ENCODE peak calls at places on chromosomes 12 and 14, in nine cellular contexts. One of them, this sample, is unnamed.

GRCh38 chr12:1930816-1931597 is 12.6 kb upstream of the CACNA2D4 start:
- DNase-seq in glutamatergic neuron: no peak
- DNase-seq in AG10803: no peak
- DNase-seq in lung: no peak
- DNase-seq in left ventricle myocardium inferior: no peak
- DNase-seq in WTC11: no peak
- DNase-seq in nephron progenitor cell: no peak
- DNase-seq in GM12865: no peak
- DNase-seq in B cell: no peak
- DNase-seq in this sample: no peak

GRCh38 chr12:105100207-105100985 is 7.1 kb upstream of the WASHC4 start:
- DNase-seq in glutamatergic neuron: no peak
- DNase-seq in AG10803: peak
- DNase-seq in lung: no peak
- DNase-seq in left ventricle myocardium inferior: no peak
- DNase-seq in WTC11: no peak
- DNase-seq in nephron progenitor cell: no peak
- DNase-seq in GM12865: no peak
- DNase-seq in B cell: no peak
- DNase-seq in this sample: no peak

GRCh38 chr12:62744551-62744950 is 190.4 kb downstream of the PPM1H start:
- DNase-seq in glutamatergic neuron: no peak
- DNase-seq in AG10803: peak
- DNase-seq in lung: no peak
- DNase-seq in left ventricle myocardium inferior: no peak
- DNase-seq in WTC11: no peak
- DNase-seq in nephron progenitor cell: no peak
- DNase-seq in GM12865: peak
- DNase-seq in B cell: no peak
- DNase-seq in this sample: peak

GRCh38 chr12:104249017-104249416 is 33.4 kb downstream of the TXNRD1 start:
- DNase-seq in glutamatergic neuron: no peak
- DNase-seq in AG10803: no peak
- DNase-seq in lung: no peak
- DNase-seq in left ventricle myocardium inferior: no peak
- DNase-seq in WTC11: no peak
- DNase-seq in nephron progenitor cell: no peak
- DNase-seq in GM12865: no peak
- DNase-seq in B cell: no peak
- DNase-seq in this sample: no peak

GRCh38 chr12:47080725-47081502 is 1.2 kb upstream of the AMIGO2 start:
- DNase-seq in glutamatergic neuron: peak
- DNase-seq in AG10803: peak
- DNase-seq in lung: peak
- DNase-seq in left ventricle myocardium inferior: peak
- DNase-seq in WTC11: peak
- DNase-seq in nephron progenitor cell: peak
- DNase-seq in GM12865: no peak
- DNase-seq in B cell: peak
- DNase-seq in this sample: peak

GRCh38 chr12:1760566-1761382 is 59.6 kb upstream of the LRTM2 start:
- DNase-seq in glutamatergic neuron: no peak
- DNase-seq in AG10803: peak
- DNase-seq in lung: no peak
- DNase-seq in left ventricle myocardium inferior: no peak
- DNase-seq in WTC11: no peak
- DNase-seq in nephron progenitor cell: no peak
- DNase-seq in GM12865: no peak
- DNase-seq in B cell: no peak
- DNase-seq in this sample: no peak

GRCh38 chr14:102930138-102930752 is 7.8 kb downstream of the AMN start:
- DNase-seq in glutamatergic neuron: peak
- DNase-seq in AG10803: no peak
- DNase-seq in lung: no peak
- DNase-seq in left ventricle myocardium inferior: no peak
- DNase-seq in WTC11: peak
- DNase-seq in nephron progenitor cell: peak
- DNase-seq in GM12865: no peak
- DNase-seq in B cell: peak
- DNase-seq in this sample: peak

GRCh38 chr12:4214912-4215861 is 58.4 kb upstream of the CCND2 start:
- DNase-seq in glutamatergic neuron: no peak
- DNase-seq in AG10803: no peak
- DNase-seq in lung: peak
- DNase-seq in left ventricle myocardium inferior: peak
- DNase-seq in WTC11: no peak
- DNase-seq in nephron progenitor cell: no peak
- DNase-seq in GM12865: peak
- DNase-seq in B cell: peak
- DNase-seq in this sample: peak

GRCh38 chr14:100488057-100488456 is 99.2 kb downstream of the BEGAIN start:
- DNase-seq in glutamatergic neuron: no peak
- DNase-seq in AG10803: no peak
- DNase-seq in lung: no peak
- DNase-seq in left ventricle myocardium inferior: no peak
- DNase-seq in WTC11: no peak
- DNase-seq in nephron progenitor cell: no peak
- DNase-seq in GM12865: peak
- DNase-seq in B cell: no peak
- DNase-seq in this sample: no peak

GRCh38 chr12:52285172-52285745 is 6.1 kb downstream of the KRT81 start:
- DNase-seq in glutamatergic neuron: no peak
- DNase-seq in AG10803: peak
- DNase-seq in lung: no peak
- DNase-seq in left ventricle myocardium inferior: no peak
- DNase-seq in WTC11: no peak
- DNase-seq in nephron progenitor cell: no peak
- DNase-seq in GM12865: no peak
- DNase-seq in B cell: no peak
- DNase-seq in this sample: no peak

GRCh38 chr14:50607181-50607580 is 47.2 kb downstream of the ATL1 start:
- DNase-seq in glutamatergic neuron: no peak
- DNase-seq in AG10803: peak
- DNase-seq in lung: no peak
- DNase-seq in left ventricle myocardium inferior: no peak
- DNase-seq in WTC11: no peak
- DNase-seq in nephron progenitor cell: no peak
- DNase-seq in GM12865: peak
- DNase-seq in B cell: no peak
- DNase-seq in this sample: no peak
- TF ChIP-seq CTCF in glutamatergic neuron: no peak
- TF ChIP-seq CTCF in AG10803: no peak
- TF ChIP-seq CTCF in lung: no peak
- TF ChIP-seq CTCF in left ventricle myocardium inferior: no peak
- TF ChIP-seq CTCF in WTC11: no peak
- TF ChIP-seq CTCF in nephron progenitor cell: no peak
- TF ChIP-seq CTCF in GM12865: no peak
- TF ChIP-seq CTCF in B cell: no peak
- TF ChIP-seq CTCF in this sample: no peak

DNA sequence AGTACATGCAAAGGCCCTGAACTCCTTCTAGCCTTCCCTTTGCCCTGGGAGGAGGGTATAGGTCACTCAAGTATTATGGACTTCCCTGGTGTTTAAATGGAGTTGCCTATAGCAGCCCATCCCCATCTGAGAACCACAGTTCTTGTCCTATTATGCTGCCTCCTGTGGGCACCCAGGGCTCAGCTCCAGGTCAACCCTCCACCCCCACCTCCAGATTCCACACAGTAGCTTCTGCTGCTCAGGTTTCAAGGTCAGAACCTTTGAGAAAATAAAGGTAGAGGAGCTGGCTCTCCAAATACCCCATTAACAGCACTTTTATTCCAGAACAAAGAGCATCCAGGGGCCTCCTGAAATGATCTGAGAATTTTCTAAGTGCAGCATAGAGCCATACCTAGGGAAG is 57.4 kb downstream of the ACTN1 start:
- DNase-seq in glutamatergic neuron: no peak
- DNase-seq in AG10803: no peak
- DNase-seq in lung: no peak
- DNase-seq in left ventricle myocardium inferior: no peak
- DNase-seq in WTC11: no peak
- DNase-seq in nephron progenitor cell: peak
- DNase-seq in GM12865: no peak
- DNase-seq in B cell: no peak
- DNase-seq in this sample: no peak
- TF ChIP-seq CTCF in glutamatergic neuron: no peak
- TF ChIP-seq CTCF in AG10803: no peak
- TF ChIP-seq CTCF in lung: no peak
- TF ChIP-seq CTCF in left ventricle myocardium inferior: no peak
- TF ChIP-seq CTCF in WTC11: no peak
- TF ChIP-seq CTCF in nephron progenitor cell: no peak
- TF ChIP-seq CTCF in GM12865: no peak
- TF ChIP-seq CTCF in B cell: no peak
- TF ChIP-seq CTCF in this sample: no peak

GRCh38 chr14:24116111-24116809 is 1.5 kb upstream of the NRL start:
- DNase-seq in glutamatergic neuron: no peak
- DNase-seq in AG10803: no peak
- DNase-seq in lung: no peak
- DNase-seq in left ventricle myocardium inferior: no peak
- DNase-seq in WTC11: no peak
- DNase-seq in nephron progenitor cell: no peak
- DNase-seq in GM12865: no peak
- DNase-seq in B cell: no peak
- DNase-seq in this sample: no peak

GRCh38 chr14:24113379-24113800 is 1.2 kb upstream of the DCAF11 start:
- DNase-seq in glutamatergic neuron: no peak
- DNase-seq in AG10803: no peak
- DNase-seq in lung: no peak
- DNase-seq in left ventricle myocardium inferior: no peak
- DNase-seq in WTC11: no peak
- DNase-seq in nephron progenitor cell: no peak
- DNase-seq in GM12865: no peak
- DNase-seq in B cell: no peak
- DNase-seq in this sample: no peak

GRCh38 chr14:24115451-24116110 is 832 bp upstream of the NRL start:
- DNase-seq in glutamatergic neuron: no peak
- DNase-seq in AG10803: no peak
- DNase-seq in lung: no peak
- DNase-seq in left ventricle myocardium inferior: no peak
- DNase-seq in WTC11: no peak
- DNase-seq in nephron progenitor cell: peak
- DNase-seq in GM12865: no peak
- DNase-seq in B cell: no peak
- DNase-seq in this sample: no peak

GRCh38 chr14:24113801-24114535 is 609 bp upstream of the DCAF11 start:
- DNase-seq in glutamatergic neuron: peak
- DNase-seq in AG10803: peak
- DNase-seq in lung: peak
- DNase-seq in left ventricle myocardium inferior: peak
- DNase-seq in WTC11: peak
- DNase-seq in nephron progenitor cell: peak
- DNase-seq in GM12865: peak
- DNase-seq in B cell: peak
- DNase-seq in this sample: peak

DNA sequence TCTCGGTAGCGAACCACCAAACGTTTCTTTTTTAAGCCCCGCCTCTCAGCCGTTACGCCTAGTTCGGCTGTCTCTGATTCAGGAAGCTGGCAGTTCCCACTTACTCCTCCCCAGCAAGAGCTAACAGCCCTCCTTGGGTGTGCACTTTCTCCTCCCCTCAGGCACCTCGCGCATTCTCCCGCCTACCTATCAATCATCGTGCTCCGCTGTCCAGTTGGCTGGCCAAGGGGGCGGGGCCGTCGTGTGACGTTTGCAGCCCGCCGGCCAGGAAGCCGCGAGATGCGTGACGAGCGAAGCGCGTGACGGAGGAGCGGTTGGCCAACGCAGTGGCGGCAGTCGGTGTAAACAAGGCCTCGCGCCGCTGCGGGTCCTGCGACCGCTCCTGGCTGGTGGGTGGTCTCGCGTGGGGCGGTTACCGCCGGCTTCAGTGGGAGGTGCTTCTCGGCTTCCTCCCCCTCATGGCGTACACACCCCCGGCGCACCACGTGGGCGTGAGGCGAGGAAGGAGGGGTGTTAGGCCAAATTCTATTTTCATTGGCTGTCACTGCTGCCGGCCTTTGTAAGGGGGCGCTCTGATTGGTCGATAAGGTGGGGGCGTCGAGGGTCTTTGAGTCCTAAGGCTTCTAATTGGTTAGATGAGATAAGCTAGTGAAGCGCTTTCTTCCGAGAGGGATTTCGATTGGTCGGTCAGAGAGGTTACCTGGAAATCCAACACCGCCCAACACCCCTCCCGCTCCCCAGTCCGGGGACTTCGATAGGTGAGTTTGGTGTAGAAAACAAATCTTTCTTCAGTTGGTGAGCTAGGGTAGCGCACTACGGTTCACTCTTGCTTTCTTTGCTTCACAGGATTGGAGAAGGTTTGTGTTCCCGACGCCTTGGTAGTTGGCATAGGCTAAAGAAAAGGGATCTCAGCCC is at the start of the genes DCAF11 and NRL:
- DNase-seq in glutamatergic neuron: peak
- DNase-seq in AG10803: peak
- DNase-seq in lung: peak
- DNase-seq in left ventricle myocardium inferior: peak
- DNase-seq in WTC11: peak
- DNase-seq in nephron progenitor cell: peak
- DNase-seq in GM12865: peak
- DNase-seq in B cell: peak
- DNase-seq in this sample: peak
- TF ChIP-seq CTCF in glutamatergic neuron: no peak
- TF ChIP-seq CTCF in AG10803: no peak
- TF ChIP-seq CTCF in lung: no peak
- TF ChIP-seq CTCF in left ventricle myocardium inferior: no peak
- TF ChIP-seq CTCF in WTC11: no peak
- TF ChIP-seq CTCF in nephron progenitor cell: no peak
- TF ChIP-seq CTCF in GM12865: no peak
- TF ChIP-seq CTCF in B cell: no peak
- TF ChIP-seq CTCF in this sample: no peak

GRCh38 chr12:110907583-110907982 is 12.8 kb downstream of the MYL2 start:
- DNase-seq in glutamatergic neuron: no peak
- DNase-seq in AG10803: no peak
- DNase-seq in lung: no peak
- DNase-seq in left ventricle myocardium inferior: no peak
- DNase-seq in WTC11: no peak
- DNase-seq in nephron progenitor cell: no peak
- DNase-seq in GM12865: no peak
- DNase-seq in B cell: no peak
- DNase-seq in this sample: no peak

GRCh38 chr12:110906088-110906487 is 14.3 kb downstream of the MYL2 start:
- DNase-seq in glutamatergic neuron: no peak
- DNase-seq in AG10803: no peak
- DNase-seq in lung: no peak
- DNase-seq in left ventricle myocardium inferior: no peak
- DNase-seq in WTC11: no peak
- DNase-seq in nephron progenitor cell: no peak
- DNase-seq in GM12865: peak
- DNase-seq in B cell: no peak
- DNase-seq in this sample: no peak

GRCh38 chr12:110908377-110909136 is 11.8 kb downstream of the MYL2 start:
- DNase-seq in glutamatergic neuron: no peak
- DNase-seq in AG10803: no peak
- DNase-seq in lung: no peak
- DNase-seq in left ventricle myocardium inferior: peak
- DNase-seq in WTC11: no peak
- DNase-seq in nephron progenitor cell: no peak
- DNase-seq in GM12865: no peak
- DNase-seq in B cell: no peak
- DNase-seq in this sample: peak

GRCh38 chr12:110906985-110907384 is 13.4 kb downstream of the MYL2 start:
- DNase-seq in glutamatergic neuron: no peak
- DNase-seq in AG10803: peak
- DNase-seq in lung: no peak
- DNase-seq in left ventricle myocardium inferior: no peak
- DNase-seq in WTC11: no peak
- DNase-seq in nephron progenitor cell: no peak
- DNase-seq in GM12865: no peak
- DNase-seq in B cell: no peak
- DNase-seq in this sample: no peak

GRCh38 chr12:110906516-110906915 is 13.9 kb downstream of the MYL2 start:
- DNase-seq in glutamatergic neuron: no peak
- DNase-seq in AG10803: no peak
- DNase-seq in lung: no peak
- DNase-seq in left ventricle myocardium inferior: no peak
- DNase-seq in WTC11: no peak
- DNase-seq in nephron progenitor cell: no peak
- DNase-seq in GM12865: peak
- DNase-seq in B cell: no peak
- DNase-seq in this sample: peak
- TF ChIP-seq CTCF in glutamatergic neuron: no peak
- TF ChIP-seq CTCF in AG10803: no peak
- TF ChIP-seq CTCF in lung: no peak
- TF ChIP-seq CTCF in left ventricle myocardium inferior: no peak
- TF ChIP-seq CTCF in WTC11: no peak
- TF ChIP-seq CTCF in nephron progenitor cell: no peak
- TF ChIP-seq CTCF in GM12865: no peak
- TF ChIP-seq CTCF in B cell: no peak
- TF ChIP-seq CTCF in this sample: no peak

This sample was measured in heart left ventricle.